ENCODE peak calls at places on chromosome 15, in six cellular contexts. V, K, A, P, O and N are unnamed samples.
A peak's percentile ranks its signal among the peaks of the same experiment; 100 is the strongest.

GRCh38 chr15:70266412-70267089 is 168.8 kb upstream of the TLE3 start:
- DNase-seq in A (peak; percentile 60), K (no peak), O (no peak), P (peak; percentile 78), V (peak; percentile 88), N (no peak)

GRCh38 chr15:48112242-48112641 is 8.5 kb upstream of the SLC24A5 start:
- DNase-seq in O (peak; percentile 7), A (peak; percentile 31), V (peak; percentile 14), K (peak; percentile 38), P (no peak), N (peak; percentile 45)

GRCh38 chr15:37079726-37080125 is 20.6 kb downstream of the MEIS2 start:
- DNase-seq in V (peak; percentile 77), K (no peak), P (no peak), A (no peak), O (no peak), N (no peak)

GRCh38 chr15:76340198-76340801 is 3.7 kb downstream of the ISL2 start:
- DNase-seq in A (peak; percentile 21), P (no peak), O (no peak), V (no peak), K (no peak), N (no peak)

GRCh38 chr15:31463521-31464102 is 137.0 kb downstream of the KLF13 start:
- DNase-seq in P (no peak), O (no peak), A (no peak), V (no peak), K (no peak), N (no peak)

GRCh38 chr15:58201536-58201935 is 63.4 kb downstream of the AQP9 start:
- DNase-seq in K (no peak), P (no peak), V (no peak), A (no peak), O (no peak), N (no peak)

GRCh38 chr15:95558916-95559315 is 771.6 kb upstream of the NR2F2 start:
- DNase-seq in K (no peak), V (no peak), P (no peak), O (no peak), A (no peak), N (peak; percentile 35)

GRCh38 chr15:58805095-58805494 is 34.0 kb downstream of the MINDY2 start:
- DNase-seq in V (no peak), K (no peak), P (no peak), O (no peak), A (no peak), N (no peak)

GRCh38 chr15:40069178-40070165 is 30.5 kb upstream of the SRP14 start:
- DNase-seq in K (no peak), O (no peak), V (peak; percentile 96), P (peak; percentile 96), A (peak; percentile 96), N (no peak)